ENCODE peak calls at places on chromosomes 16 and 17, in four cellular contexts. D, C, S and Q are unnamed samples. For H3K4me1, the result is how much of the 10 kb centered on the place peaks cover.

GRCh38 chr17:35084987-35085386 is 21.5 kb upstream of the RFFL start:
- DNase-seq in D (peak), C (no peak), S (peak), Q (no peak)

GRCh38 chr17:77237232-77238008 is 96.7 kb downstream of the SEC14L1 start:
- DNase-seq in D (no peak), C (no peak), S (no peak), Q (no peak)

GRCh38 chr17:18382441-18383078 is 5.0 kb downstream of the EVPLL start:
- DNase-seq in D (no peak), C (no peak), S (no peak), Q (peak)

GRCh38 chr16:86895609-86896008 is 317.3 kb downstream of the FOXL1 start:
- DNase-seq in D (no peak), C (no peak), S (no peak), Q (no peak)

GRCh38 chr16:3295209-3295608 is 10.0 kb downstream of the TIGD7 start:
- DNase-seq in D (no peak), C (no peak), S (no peak), Q (no peak)

GRCh38 chr17:65629234-65629690 is 67.8 kb upstream of the AXIN2 start:
- DNase-seq in D (no peak), C (no peak), S (peak), Q (no peak)

GRCh38 chr16:4572715-4573114 is 16.6 kb downstream of the C16orf96 start:
- DNase-seq in D (no peak), C (no peak), S (no peak), Q (no peak)

GRCh38 chr16:50278251-50278650 is 11.9 kb downstream of the ADCY7 start:
- DNase-seq in D (no peak), C (no peak), S (no peak), Q (no peak)

GRCh38 chr17:80941171-80941570 is 50.5 kb upstream of the CHMP6 start:
- DNase-seq in D (no peak), C (no peak), S (no peak), Q (peak)

DNA sequence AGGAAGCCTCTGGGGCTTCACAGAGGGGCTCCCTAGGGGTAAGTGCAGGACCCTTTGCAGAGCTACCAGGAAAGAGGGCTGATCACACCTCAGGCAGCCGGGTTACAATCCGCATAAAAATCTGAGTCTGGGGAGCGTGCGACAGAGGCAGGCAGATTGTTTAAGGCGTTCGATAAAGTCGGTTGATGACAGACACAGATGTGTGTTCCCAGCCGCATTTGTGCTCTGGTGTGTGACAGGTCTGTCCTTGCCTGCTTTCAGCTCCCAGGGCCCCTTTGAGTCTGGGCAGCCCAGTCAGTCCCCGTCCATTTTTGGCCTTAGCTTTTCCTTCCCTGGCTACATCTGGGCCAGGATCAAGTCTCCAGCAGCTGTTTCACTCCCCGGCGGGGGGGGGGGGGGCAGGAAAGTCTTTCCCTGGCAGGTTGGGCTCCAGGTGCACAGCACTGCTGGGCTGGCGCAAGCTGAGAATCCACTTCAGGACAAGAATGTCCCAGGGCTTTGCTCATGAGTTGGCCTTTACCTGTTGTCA is 1.3 kb upstream of the ZACN start:
- DNase-seq in D (no peak), C (no peak), S (no peak), Q (no peak)
- H3K4me1 ChIP-seq in D (under half), C (half or more), S (under half), Q (under half)

DNA sequence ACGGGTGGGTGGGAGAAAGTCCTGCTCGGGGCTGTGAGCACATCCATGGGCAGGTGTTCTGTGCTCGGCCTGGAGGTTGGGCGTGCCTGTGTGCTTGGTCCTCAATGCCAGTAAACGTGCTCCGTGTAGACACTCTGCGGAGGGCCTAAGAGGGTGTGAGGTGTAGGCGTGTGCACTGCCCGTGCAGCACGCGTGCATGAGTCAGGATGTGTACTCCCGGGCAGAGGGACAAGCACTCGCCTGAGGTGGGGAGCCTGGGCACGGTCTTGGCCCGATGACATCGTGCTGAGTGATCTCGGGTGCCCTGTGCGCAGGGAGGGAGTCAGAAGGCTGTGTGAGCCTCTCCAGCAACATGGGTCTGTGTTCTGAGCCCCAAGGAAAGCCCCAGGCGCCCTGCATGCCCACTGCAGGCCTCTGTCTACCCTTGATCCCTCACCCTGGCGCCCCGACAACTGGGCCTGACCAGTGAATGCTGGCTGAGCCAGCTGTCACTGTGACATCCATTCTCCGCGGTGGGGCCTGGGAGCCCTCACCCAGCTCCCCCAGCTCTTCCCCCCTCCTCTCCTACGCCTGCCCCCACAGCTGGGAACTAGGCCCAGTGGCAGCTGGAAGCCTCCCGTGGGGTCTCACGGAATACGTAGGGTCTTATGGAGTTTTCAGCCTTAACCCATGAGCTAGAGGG is 23.5 kb upstream of the NXPH3 start:
- DNase-seq in D (no peak), C (no peak), S (peak), Q (no peak)
- H3K4me1 ChIP-seq in D (under half), C (half or more), S (under half), Q (under half)

DNA sequence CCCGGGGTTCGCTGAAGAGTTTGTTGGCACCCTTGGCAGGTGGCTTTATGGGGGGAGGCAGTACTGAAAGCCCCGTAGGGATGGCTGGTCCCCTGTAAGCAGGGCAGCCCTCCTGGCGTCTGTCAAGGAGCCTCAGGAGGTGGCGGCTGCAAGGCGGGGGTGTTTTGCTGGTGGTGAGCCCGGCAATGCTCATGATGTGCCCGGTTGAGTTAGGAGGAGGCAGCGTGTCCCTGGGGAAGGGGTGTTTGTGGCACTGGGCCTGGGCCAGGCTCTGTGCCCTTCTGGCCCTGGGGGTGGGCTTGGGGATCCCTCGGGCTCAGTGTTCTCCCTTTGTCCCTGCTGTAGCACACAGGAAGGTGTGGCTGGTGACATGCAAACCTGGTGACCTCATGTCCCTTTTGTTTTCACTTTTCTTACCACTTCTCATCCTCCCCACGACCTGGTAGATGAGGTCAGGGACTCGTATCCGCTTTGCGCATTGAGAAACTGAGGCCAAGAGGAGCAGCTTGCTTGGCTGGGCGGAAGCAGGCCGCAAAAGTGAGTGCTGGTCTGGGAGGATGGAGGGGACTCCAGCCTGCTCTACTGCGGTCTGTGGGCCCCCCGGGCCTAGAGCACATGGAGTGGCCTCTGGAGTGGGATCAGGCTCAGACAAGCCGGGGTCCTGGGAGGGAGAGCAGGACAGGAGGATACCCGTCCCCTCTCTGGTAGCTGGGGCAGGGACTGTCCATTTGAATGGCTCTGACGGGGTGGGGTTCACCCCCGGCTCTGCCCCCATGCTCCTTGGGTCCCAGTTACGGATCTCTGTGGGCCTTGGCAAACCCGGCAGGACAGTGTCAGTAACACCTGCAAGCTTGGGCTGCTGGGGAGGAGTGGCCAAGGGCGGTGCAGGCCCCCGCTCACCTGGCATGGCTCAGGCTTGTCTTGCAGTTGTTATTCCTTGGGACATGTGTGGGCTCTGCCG is 2.2 kb downstream of the SNN start:
- DNase-seq in D (no peak), C (no peak), S (no peak), Q (peak)
- H3K4me1 ChIP-seq in D (under half), C (half or more), S (under half), Q (half or more)

DNA sequence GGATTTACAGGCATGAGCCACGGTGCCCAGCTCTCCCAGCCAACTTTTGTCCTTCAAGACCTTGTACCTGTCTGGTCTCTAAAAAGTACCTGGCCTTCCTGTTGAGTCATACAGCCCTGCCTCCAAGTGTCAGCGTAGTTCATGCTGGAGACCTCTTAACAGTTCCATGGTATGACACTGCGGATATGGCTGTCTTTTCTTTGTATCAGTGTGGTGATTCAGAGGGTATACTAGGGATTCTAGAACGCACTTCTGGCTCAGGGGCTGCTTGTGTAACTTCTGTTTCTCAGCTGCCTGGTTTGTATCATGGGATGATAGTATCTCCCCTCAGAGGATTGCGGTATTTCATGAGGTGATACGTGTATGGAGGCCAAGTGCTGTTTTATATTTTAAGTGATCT is 2.0 kb upstream of the TMEM11 start:
- DNase-seq in D (peak), C (no peak), S (peak), Q (no peak)
- H3K4me1 ChIP-seq in D (under half), C (under half), S (under half), Q (under half)

DNA sequence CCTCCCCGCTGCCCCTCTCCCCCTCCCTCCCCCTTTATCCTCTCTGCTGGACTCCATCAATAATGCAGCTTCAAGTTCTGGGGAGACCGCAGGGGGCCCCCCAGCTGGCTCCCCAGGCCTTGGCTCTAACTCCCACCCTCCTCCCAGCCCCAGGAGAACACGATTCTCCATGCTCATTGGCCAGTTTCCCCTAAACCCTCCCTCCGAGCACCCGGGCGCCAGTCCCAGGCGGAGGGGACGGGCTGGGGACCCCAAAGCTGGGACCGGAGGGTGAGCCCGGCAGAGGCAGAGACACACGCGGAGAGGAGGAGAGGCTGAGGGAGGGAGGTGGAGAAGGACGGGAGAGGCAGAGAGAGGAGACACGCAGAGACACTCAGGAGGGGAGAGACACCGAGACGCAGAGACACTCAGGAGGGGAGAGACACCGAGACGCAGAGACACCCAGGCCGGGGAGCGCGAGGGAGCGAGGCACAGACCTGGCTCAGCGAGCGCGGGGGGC is at the start of gene PPP1R1B:
- DNase-seq in D (no peak), C (no peak), S (no peak), Q (no peak)
- H3K4me1 ChIP-seq in D (under half), C (half or more), S (under half), Q (under half)